ENCODE peak calls at places on chromosome 18, in eight cellular contexts. One of them, this sample, is unnamed.

GRCh38 chr18:58005885-58006523 is 38.0 kb upstream of the NEDD4L start:
- DNase-seq in transverse colon: no peak
- DNase-seq in bronchial epithelial cell: peak; percentile 92
- DNase-seq in neural crest cell: no peak
- DNase-seq in heart left ventricle: no peak
- DNase-seq in endothelial cell: no peak
- DNase-seq in CD8-positive, alpha-beta T cell: no peak
- DNase-seq in PC-9: no peak
- DNase-seq in this sample: no peak

GRCh38 chr18:13279181-13280065 is 60.9 kb downstream of the LDLRAD4 start:
- DNase-seq in transverse colon: no peak
- DNase-seq in bronchial epithelial cell: no peak
- DNase-seq in neural crest cell: no peak
- DNase-seq in heart left ventricle: no peak
- DNase-seq in endothelial cell: no peak
- DNase-seq in CD8-positive, alpha-beta T cell: no peak
- DNase-seq in PC-9: no peak
- DNase-seq in this sample: no peak

GRCh38 chr18:54392621-54393023 is 34.9 kb downstream of the C18orf54 start:
- DNase-seq in transverse colon: no peak
- DNase-seq in bronchial epithelial cell: peak; percentile 70
- DNase-seq in neural crest cell: no peak
- DNase-seq in heart left ventricle: no peak
- DNase-seq in endothelial cell: no peak
- DNase-seq in CD8-positive, alpha-beta T cell: no peak
- DNase-seq in PC-9: no peak
- DNase-seq in this sample: peak; percentile 51

GRCh38 chr18:77590928-77591327 is 341.3 kb downstream of the GALR1 start:
- DNase-seq in transverse colon: no peak
- DNase-seq in bronchial epithelial cell: no peak
- DNase-seq in neural crest cell: no peak
- DNase-seq in heart left ventricle: no peak
- DNase-seq in endothelial cell: no peak
- DNase-seq in CD8-positive, alpha-beta T cell: no peak
- DNase-seq in PC-9: no peak
- DNase-seq in this sample: no peak

GRCh38 chr18:58221060-58221725 is 177.2 kb downstream of the NEDD4L start:
- DNase-seq in transverse colon: peak; percentile 81
- DNase-seq in bronchial epithelial cell: peak; percentile 98
- DNase-seq in neural crest cell: no peak
- DNase-seq in heart left ventricle: no peak
- DNase-seq in endothelial cell: no peak
- DNase-seq in CD8-positive, alpha-beta T cell: no peak
- DNase-seq in PC-9: peak; percentile 66
- DNase-seq in this sample: no peak

GRCh38 chr18:41073372-41073954 is 881.6 kb upstream of the PIK3C3 start:
- DNase-seq in transverse colon: no peak
- DNase-seq in bronchial epithelial cell: peak; percentile 67
- DNase-seq in neural crest cell: no peak
- DNase-seq in heart left ventricle: no peak
- DNase-seq in endothelial cell: no peak
- DNase-seq in CD8-positive, alpha-beta T cell: no peak
- DNase-seq in PC-9: no peak
- DNase-seq in this sample: no peak

GRCh38 chr18:57410749-57411148 is 24.4 kb upstream of the ONECUT2 start:
- DNase-seq in transverse colon: no peak
- DNase-seq in bronchial epithelial cell: no peak
- DNase-seq in neural crest cell: no peak
- DNase-seq in heart left ventricle: no peak
- DNase-seq in endothelial cell: no peak
- DNase-seq in CD8-positive, alpha-beta T cell: no peak
- DNase-seq in PC-9: no peak
- DNase-seq in this sample: no peak

GRCh38 chr18:48161201-48161910 is 230.9 kb upstream of the SMAD2 start:
- DNase-seq in transverse colon: peak; percentile 91
- DNase-seq in bronchial epithelial cell: peak; percentile 83
- DNase-seq in neural crest cell: peak; percentile 79
- DNase-seq in heart left ventricle: peak; percentile 86
- DNase-seq in endothelial cell: peak; percentile 80
- DNase-seq in CD8-positive, alpha-beta T cell: peak; percentile 19
- DNase-seq in PC-9: peak; percentile 63
- DNase-seq in this sample: no peak

GRCh38 chr18:65990944-65991708 is 240.3 kb downstream of the CDH7 start:
- DNase-seq in transverse colon: no peak
- DNase-seq in bronchial epithelial cell: peak; percentile 26
- DNase-seq in neural crest cell: no peak
- DNase-seq in heart left ventricle: no peak
- DNase-seq in endothelial cell: no peak
- DNase-seq in CD8-positive, alpha-beta T cell: no peak
- DNase-seq in PC-9: no peak
- DNase-seq in this sample: no peak

GRCh38 chr18:28511421-28511821 is 334.5 kb upstream of the CDH2 start:
- DNase-seq in transverse colon: no peak
- DNase-seq in bronchial epithelial cell: peak; percentile 44
- DNase-seq in neural crest cell: no peak
- DNase-seq in heart left ventricle: no peak
- DNase-seq in endothelial cell: no peak
- DNase-seq in CD8-positive, alpha-beta T cell: no peak
- DNase-seq in PC-9: no peak
- DNase-seq in this sample: no peak

GRCh38 chr18:9612215-9612830 is 2.0 kb downstream of the PPP4R1 start:
- DNase-seq in transverse colon: peak; percentile 35
- DNase-seq in bronchial epithelial cell: peak; percentile 84
- DNase-seq in neural crest cell: no peak
- DNase-seq in heart left ventricle: no peak
- DNase-seq in endothelial cell: no peak
- DNase-seq in CD8-positive, alpha-beta T cell: no peak
- DNase-seq in PC-9: peak; percentile 48
- DNase-seq in this sample: peak; percentile 58

GRCh38 chr18:8994603-8995002 is 107.9 kb upstream of the NDUFV2 start:
- DNase-seq in transverse colon: no peak
- DNase-seq in bronchial epithelial cell: peak; percentile 52
- DNase-seq in neural crest cell: no peak
- DNase-seq in heart left ventricle: no peak
- DNase-seq in endothelial cell: no peak
- DNase-seq in CD8-positive, alpha-beta T cell: no peak
- DNase-seq in PC-9: no peak
- DNase-seq in this sample: no peak

GRCh38 chr18:55763805-55764204 is 175.8 kb upstream of the TCF4 start:
- DNase-seq in transverse colon: no peak
- DNase-seq in bronchial epithelial cell: no peak
- DNase-seq in neural crest cell: no peak
- DNase-seq in heart left ventricle: no peak
- DNase-seq in endothelial cell: no peak
- DNase-seq in CD8-positive, alpha-beta T cell: no peak
- DNase-seq in PC-9: no peak
- DNase-seq in this sample: no peak

GRCh38 chr18:22046473-22046872 is 122.9 kb upstream of the GATA6 start:
- DNase-seq in transverse colon: no peak
- DNase-seq in bronchial epithelial cell: no peak
- DNase-seq in neural crest cell: no peak
- DNase-seq in heart left ventricle: no peak
- DNase-seq in endothelial cell: no peak
- DNase-seq in CD8-positive, alpha-beta T cell: no peak
- DNase-seq in PC-9: no peak
- DNase-seq in this sample: no peak
- TF ChIP-seq CTCF in transverse colon: no peak
- TF ChIP-seq CTCF in bronchial epithelial cell: no peak
- TF ChIP-seq CTCF in neural crest cell: no peak
- TF ChIP-seq CTCF in heart left ventricle: no peak
- TF ChIP-seq CTCF in endothelial cell: no peak
- TF ChIP-seq CTCF in CD8-positive, alpha-beta T cell: no peak
- TF ChIP-seq CTCF in PC-9: no peak
- TF ChIP-seq CTCF in this sample: no peak

GRCh38 chr18:32891797-32892196 is 119.0 kb upstream of the KLHL14 start:
- DNase-seq in transverse colon: no peak
- DNase-seq in bronchial epithelial cell: no peak
- DNase-seq in neural crest cell: no peak
- DNase-seq in heart left ventricle: no peak
- DNase-seq in endothelial cell: no peak
- DNase-seq in CD8-positive, alpha-beta T cell: no peak
- DNase-seq in PC-9: no peak
- DNase-seq in this sample: no peak
- TF ChIP-seq CTCF in transverse colon: no peak
- TF ChIP-seq CTCF in bronchial epithelial cell: no peak
- TF ChIP-seq CTCF in neural crest cell: no peak
- TF ChIP-seq CTCF in heart left ventricle: no peak
- TF ChIP-seq CTCF in endothelial cell: no peak
- TF ChIP-seq CTCF in CD8-positive, alpha-beta T cell: no peak
- TF ChIP-seq CTCF in PC-9: no peak
- TF ChIP-seq CTCF in this sample: peak; percentile 20

DNA sequence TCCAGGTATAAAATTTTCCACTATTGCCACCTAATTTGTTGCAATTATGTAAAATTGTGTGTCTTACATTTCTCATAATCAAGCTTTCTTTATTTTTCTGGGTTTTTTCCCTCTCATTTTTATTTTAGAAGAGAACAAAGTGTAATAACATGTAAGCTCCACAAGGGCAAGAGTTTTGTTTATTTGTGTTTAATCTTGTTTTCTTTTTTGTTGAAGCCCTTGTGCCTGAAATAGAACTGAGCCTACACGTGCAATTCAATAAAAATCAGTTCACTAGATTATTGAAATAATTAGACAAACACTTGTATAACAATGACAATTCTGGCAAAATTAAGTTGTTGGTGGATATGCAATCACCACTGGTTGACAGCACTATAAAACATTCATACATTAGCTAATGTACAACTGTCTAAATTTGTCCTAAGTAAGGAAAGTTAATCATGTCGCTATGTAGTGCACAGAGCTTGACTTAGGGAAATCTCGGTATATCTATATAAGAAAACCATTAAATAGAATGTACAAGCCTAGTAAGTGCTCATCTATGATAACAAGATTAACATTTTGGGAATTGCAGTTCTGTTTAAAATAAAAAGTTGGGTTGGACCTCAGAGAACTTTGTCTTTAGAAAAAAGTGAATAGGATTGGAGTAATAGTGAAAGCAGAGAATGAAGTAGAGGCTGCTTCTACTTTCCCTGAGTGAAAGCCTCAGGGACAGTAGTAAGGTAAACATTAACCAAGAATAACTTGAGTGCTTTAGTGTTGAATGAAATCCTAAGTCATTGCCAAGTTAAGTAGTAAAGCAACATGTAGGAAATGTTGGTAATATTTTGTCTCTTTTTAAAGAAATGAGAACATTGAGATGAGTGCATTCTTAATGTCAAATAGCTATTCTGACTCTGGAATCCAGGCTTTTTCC is 37.4 kb upstream of the NOL4 start:
- DNase-seq in transverse colon: no peak
- DNase-seq in bronchial epithelial cell: no peak
- DNase-seq in neural crest cell: no peak
- DNase-seq in heart left ventricle: no peak
- DNase-seq in endothelial cell: no peak
- DNase-seq in CD8-positive, alpha-beta T cell: no peak
- DNase-seq in PC-9: no peak
- DNase-seq in this sample: no peak
- TF ChIP-seq CTCF in transverse colon: no peak
- TF ChIP-seq CTCF in bronchial epithelial cell: no peak
- TF ChIP-seq CTCF in neural crest cell: peak; percentile 42
- TF ChIP-seq CTCF in heart left ventricle: peak; percentile 27
- TF ChIP-seq CTCF in endothelial cell: peak; percentile 70
- TF ChIP-seq CTCF in CD8-positive, alpha-beta T cell: no peak
- TF ChIP-seq CTCF in PC-9: no peak
- TF ChIP-seq CTCF in this sample: no peak

GRCh38 chr18:34808389-34808788 is 98.3 kb downstream of the DTNA start:
- DNase-seq in transverse colon: no peak
- DNase-seq in bronchial epithelial cell: peak; percentile 5
- DNase-seq in neural crest cell: no peak
- DNase-seq in heart left ventricle: no peak
- DNase-seq in endothelial cell: no peak
- DNase-seq in CD8-positive, alpha-beta T cell: no peak
- DNase-seq in PC-9: no peak
- DNase-seq in this sample: no peak

GRCh38 chr18:34806527-34806926 is 96.4 kb downstream of the DTNA start:
- DNase-seq in transverse colon: no peak
- DNase-seq in bronchial epithelial cell: no peak
- DNase-seq in neural crest cell: no peak
- DNase-seq in heart left ventricle: no peak
- DNase-seq in endothelial cell: no peak
- DNase-seq in CD8-positive, alpha-beta T cell: no peak
- DNase-seq in PC-9: no peak
- DNase-seq in this sample: peak; percentile 10

GRCh38 chr18:34805117-34805882 is 95.2 kb downstream of the DTNA start:
- DNase-seq in transverse colon: no peak
- DNase-seq in bronchial epithelial cell: no peak
- DNase-seq in neural crest cell: no peak
- DNase-seq in heart left ventricle: no peak
- DNase-seq in endothelial cell: no peak
- DNase-seq in CD8-positive, alpha-beta T cell: no peak
- DNase-seq in PC-9: no peak
- DNase-seq in this sample: no peak

GRCh38 chr18:34807106-34807796 is 97.2 kb downstream of the DTNA start:
- DNase-seq in transverse colon: no peak
- DNase-seq in bronchial epithelial cell: peak; percentile 41
- DNase-seq in neural crest cell: no peak
- DNase-seq in heart left ventricle: no peak
- DNase-seq in endothelial cell: no peak
- DNase-seq in CD8-positive, alpha-beta T cell: no peak
- DNase-seq in PC-9: peak; percentile 12
- DNase-seq in this sample: peak; percentile 21

DNA sequence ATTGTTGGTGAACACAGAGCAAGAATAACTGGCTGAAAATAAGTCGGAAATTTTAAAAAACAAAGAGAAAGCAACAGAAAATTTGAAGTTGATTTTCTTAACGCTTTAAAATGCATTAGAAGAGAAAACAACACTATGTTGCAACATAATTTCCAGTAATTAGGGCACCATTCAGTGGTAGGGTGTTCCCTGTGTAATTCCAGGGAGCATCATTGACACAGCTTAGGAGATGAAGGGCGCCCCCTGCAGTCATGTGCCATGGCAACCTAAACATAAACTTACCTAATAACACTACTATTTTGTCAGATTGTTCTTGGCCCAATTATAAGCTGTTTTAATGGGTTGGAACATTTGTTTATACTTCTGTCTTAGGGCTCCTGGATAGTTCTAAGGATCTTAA is 99.6 kb downstream of the DTNA start:
- DNase-seq in transverse colon: peak; percentile 35
- DNase-seq in bronchial epithelial cell: peak; percentile 45
- DNase-seq in neural crest cell: no peak
- DNase-seq in heart left ventricle: peak; percentile 30
- DNase-seq in endothelial cell: peak; percentile 65
- DNase-seq in CD8-positive, alpha-beta T cell: no peak
- DNase-seq in PC-9: no peak
- DNase-seq in this sample: no peak
- TF ChIP-seq CTCF in transverse colon: no peak
- TF ChIP-seq CTCF in bronchial epithelial cell: peak; percentile 67
- TF ChIP-seq CTCF in neural crest cell: peak; percentile 48
- TF ChIP-seq CTCF in heart left ventricle: peak; percentile 14
- TF ChIP-seq CTCF in endothelial cell: peak; percentile 70
- TF ChIP-seq CTCF in CD8-positive, alpha-beta T cell: no peak
- TF ChIP-seq CTCF in PC-9: peak; percentile 35
- TF ChIP-seq CTCF in this sample: peak; percentile 55

GRCh38 chr18:33444699-33445098 is 4.2 kb upstream of the CCDC178 start:
- DNase-seq in transverse colon: no peak
- DNase-seq in bronchial epithelial cell: no peak
- DNase-seq in neural crest cell: no peak
- DNase-seq in heart left ventricle: no peak
- DNase-seq in endothelial cell: no peak
- DNase-seq in CD8-positive, alpha-beta T cell: no peak
- DNase-seq in PC-9: no peak
- DNase-seq in this sample: no peak

GRCh38 chr18:33440384-33441043 is at the start of gene CCDC178:
- DNase-seq in transverse colon: peak; percentile 7
- DNase-seq in bronchial epithelial cell: no peak
- DNase-seq in neural crest cell: peak; percentile 57
- DNase-seq in heart left ventricle: peak; percentile 25
- DNase-seq in endothelial cell: peak; percentile 71
- DNase-seq in CD8-positive, alpha-beta T cell: no peak
- DNase-seq in PC-9: no peak
- DNase-seq in this sample: no peak

GRCh38 chr18:33440011-33440383 is 524 bp downstream of the CCDC178 start:
- DNase-seq in transverse colon: peak; percentile 18
- DNase-seq in bronchial epithelial cell: peak; percentile 42
- DNase-seq in neural crest cell: peak; percentile 52
- DNase-seq in heart left ventricle: peak; percentile 48
- DNase-seq in endothelial cell: peak; percentile 63
- DNase-seq in CD8-positive, alpha-beta T cell: no peak
- DNase-seq in PC-9: no peak
- DNase-seq in this sample: no peak
- TF ChIP-seq CTCF in transverse colon: peak; percentile 20
- TF ChIP-seq CTCF in bronchial epithelial cell: peak; percentile 58
- TF ChIP-seq CTCF in neural crest cell: peak; percentile 73
- TF ChIP-seq CTCF in heart left ventricle: no peak
- TF ChIP-seq CTCF in endothelial cell: peak; percentile 23
- TF ChIP-seq CTCF in CD8-positive, alpha-beta T cell: no peak
- TF ChIP-seq CTCF in PC-9: no peak
- TF ChIP-seq CTCF in this sample: peak; percentile 45